ENCODE peak calls at places on chromosome 2, in eight cellular contexts. S is hepatocyte; L is trophoblast cell; V is effector memory CD4-positive, alpha-beta T cell; F is GM23338; U is colonic mucosa; N is CD4-positive, alpha-beta memory T cell; M is esophagus squamous epithelium. A is an unnamed sample.
A peak's percentile ranks its signal among the peaks of the same experiment; 100 is the strongest.

GRCh38 chr2:144151877-144152276 is 368.0 kb downstream of the ZEB2 start:
- DNase-seq in S (no peak), L (no peak), V (no peak), F (no peak), U (no peak), N (no peak), M (no peak), A (no peak)

GRCh38 chr2:17979707-17980106 is 101.2 kb downstream of the KCNS3 start:
- DNase-seq in S (no peak), L (no peak), V (no peak), F (no peak), U (no peak), N (no peak), M (no peak), A (no peak)

GRCh38 chr2:235264512-235264911 is 229.3 kb upstream of the AGAP1 start:
- DNase-seq in S (no peak), L (no peak), V (no peak), F (no peak), U (no peak), N (no peak), M (no peak), A (no peak)

GRCh38 chr2:55225481-55226020 is 6.5 kb downstream of the CLHC1 start:
- DNase-seq in S (no peak), L (no peak), V (no peak), F (peak; percentile 72), U (no peak), N (no peak), M (no peak), A (no peak)

GRCh38 chr2:101613073-101613704 is 84.3 kb upstream of the MAP4K4 start:
- DNase-seq in S (no peak), L (no peak), V (no peak), F (no peak), U (no peak), N (no peak), M (no peak), A (no peak)

GRCh38 chr2:235926229-235926628 is 242.0 kb downstream of the GBX2 start:
- DNase-seq in S (no peak), L (no peak), V (no peak), F (no peak), U (no peak), N (no peak), M (no peak), A (no peak)

GRCh38 chr2:153939124-153939796 is 67.5 kb downstream of the GALNT13 start:
- DNase-seq in S (no peak), L (no peak), V (no peak), F (no peak), U (no peak), N (no peak), M (no peak), A (no peak)

GRCh38 chr2:218618102-218618860 is 10.6 kb downstream of the PLCD4 start:
- DNase-seq in S (no peak), L (no peak), V (no peak), F (peak; percentile 17), U (no peak), N (no peak), M (no peak), A (no peak)

GRCh38 chr2:149899390-149899789 is 311.8 kb upstream of the MMADHC start:
- DNase-seq in S (no peak), L (no peak), V (no peak), F (peak; percentile 33), U (no peak), N (no peak), M (no peak), A (no peak)

GRCh38 chr2:98464772-98465310 is 20.2 kb downstream of the INPP4A start:
- DNase-seq in S (no peak), L (peak; percentile 36), V (no peak), F (no peak), U (no peak), N (peak; percentile 58), M (no peak), A (peak; percentile 63)

DNA sequence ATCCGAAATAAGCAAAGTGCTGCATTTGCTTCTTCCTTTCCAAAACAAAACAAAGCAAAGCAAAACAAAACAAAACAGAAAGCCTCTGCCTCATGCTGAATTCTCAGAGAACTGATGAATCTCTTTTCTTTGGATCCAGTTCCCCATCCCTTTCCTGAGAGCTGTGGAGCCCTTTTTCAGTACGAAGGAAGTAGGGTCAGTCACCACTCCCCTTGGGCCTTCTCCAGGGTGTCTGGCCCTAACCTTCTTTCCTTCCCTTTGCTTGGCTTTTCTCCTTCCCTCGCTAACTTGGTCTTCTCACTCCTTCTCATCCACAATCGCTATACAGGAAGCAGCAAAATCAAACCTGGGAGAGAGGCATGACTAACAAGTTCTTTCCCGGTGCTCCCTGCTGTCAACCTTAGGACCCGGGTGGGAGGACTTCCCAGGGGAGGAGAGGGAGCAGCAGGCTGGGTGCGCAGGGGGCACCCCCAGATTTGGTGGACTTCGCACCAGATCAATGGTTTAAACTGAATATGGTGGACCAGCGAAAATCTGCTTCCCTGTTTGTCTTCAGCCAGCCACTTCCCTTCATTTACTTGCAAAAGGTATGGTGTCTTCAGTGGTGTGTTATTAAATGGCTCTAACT is 56.2 kb downstream of the NRP2 start:
- DNase-seq in S (no peak), L (no peak), V (no peak), F (no peak), U (no peak), N (no peak), M (no peak), A (no peak)
- H3K27ac ChIP-seq in S (no peak overlapping the region), L (no peak overlapping the region), V (no peak overlapping the region), F (no peak overlapping the region), U (no peak overlapping the region), N (no peak overlapping the region), M (peak overlapping the region; percentile 12), A (no peak overlapping the region)

GRCh38 chr2:12416600-12416999 is 300.1 kb upstream of the TRIB2 start:
- DNase-seq in S (peak; percentile 25), L (peak; percentile 6), V (peak; percentile 31), F (peak; percentile 14), U (peak; percentile 21), N (peak; percentile 68), M (no peak), A (peak; percentile 68)

GRCh38 chr2:12424219-12424618 is 292.5 kb upstream of the TRIB2 start:
- DNase-seq in S (no peak), L (no peak), V (no peak), F (no peak), U (no peak), N (no peak), M (no peak), A (no peak)

GRCh38 chr2:12421061-12421460 is 295.7 kb upstream of the TRIB2 start:
- DNase-seq in S (no peak), L (no peak), V (no peak), F (no peak), U (no peak), N (no peak), M (no peak), A (no peak)

GRCh38 chr2:12417811-12418210 is 298.9 kb upstream of the TRIB2 start:
- DNase-seq in S (no peak), L (no peak), V (no peak), F (no peak), U (no peak), N (no peak), M (no peak), A (no peak)

DNA sequence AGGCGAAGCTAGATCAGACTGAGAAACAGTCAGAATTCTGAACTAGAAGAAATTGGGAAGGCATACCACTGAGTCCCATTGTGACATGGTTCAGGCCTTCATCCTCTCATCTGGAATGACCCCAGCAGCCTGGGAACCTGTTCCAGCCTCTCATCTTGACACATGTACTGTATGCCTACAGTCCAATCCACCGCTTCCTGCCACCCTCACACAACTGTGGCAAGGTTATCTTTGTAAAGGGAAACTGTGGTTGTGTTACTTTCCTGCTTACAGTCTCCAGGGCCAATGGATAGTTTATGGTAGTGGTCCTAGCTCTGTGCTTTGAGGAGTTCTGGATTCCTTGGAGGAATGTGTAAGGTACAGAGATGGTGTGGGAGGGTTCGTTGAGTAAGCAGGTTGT is 296.9 kb upstream of the TRIB2 start:
- DNase-seq in S (no peak), L (no peak), V (no peak), F (no peak), U (no peak), N (no peak), M (no peak), A (no peak)
- H3K4me3 ChIP-seq in S (no peak overlapping the region), L (no peak overlapping the region), V (no peak overlapping the region), F (no peak overlapping the region), U (no peak overlapping the region), N (no peak overlapping the region), M (no peak overlapping the region), A (no peak overlapping the region)

GRCh38 chr2:3458396-3459184 is 60.7 kb downstream of the ADI1 start:
- DNase-seq in S (no peak), L (no peak), V (no peak), F (no peak), U (no peak), N (no peak), M (no peak), A (peak; percentile 51)

GRCh38 chr2:3456125-3456524 is 63.2 kb downstream of the ADI1 start:
- DNase-seq in S (no peak), L (no peak), V (no peak), F (no peak), U (no peak), N (no peak), M (no peak), A (no peak)

GRCh38 chr2:3460161-3460560 is 59.2 kb downstream of the ADI1 start:
- DNase-seq in S (no peak), L (no peak), V (no peak), F (no peak), U (no peak), N (no peak), M (no peak), A (peak; percentile 45)

GRCh38 chr2:3459185-3460015 is 59.9 kb downstream of the ADI1 start:
- DNase-seq in S (peak; percentile 3), L (no peak), V (no peak), F (peak; percentile 43), U (no peak), N (no peak), M (no peak), A (peak; percentile 66)

GRCh38 chr2:3457524-3458395 is 61.6 kb downstream of the ADI1 start:
- DNase-seq in S (no peak), L (no peak), V (no peak), F (no peak), U (no peak), N (no peak), M (no peak), A (peak; percentile 68)
- H3K4me1 ChIP-seq in S (no peaks in the 10 kb centered on the region), L (peaks cover 3% of the 10 kb centered on the region), V (no peaks in the 10 kb centered on the region), F (no peaks in the 10 kb centered on the region), U (no peaks in the 10 kb centered on the region), N (peaks cover 3% of the 10 kb centered on the region), M (no peaks in the 10 kb centered on the region), A (no peaks in the 10 kb centered on the region)

GRCh38 chr2:215328066-215328465 is 16.2 kb downstream of the ATIC start:
- DNase-seq in S (no peak), L (peak; percentile 92), V (no peak), F (no peak), U (no peak), N (no peak), M (no peak), A (no peak)

DNA sequence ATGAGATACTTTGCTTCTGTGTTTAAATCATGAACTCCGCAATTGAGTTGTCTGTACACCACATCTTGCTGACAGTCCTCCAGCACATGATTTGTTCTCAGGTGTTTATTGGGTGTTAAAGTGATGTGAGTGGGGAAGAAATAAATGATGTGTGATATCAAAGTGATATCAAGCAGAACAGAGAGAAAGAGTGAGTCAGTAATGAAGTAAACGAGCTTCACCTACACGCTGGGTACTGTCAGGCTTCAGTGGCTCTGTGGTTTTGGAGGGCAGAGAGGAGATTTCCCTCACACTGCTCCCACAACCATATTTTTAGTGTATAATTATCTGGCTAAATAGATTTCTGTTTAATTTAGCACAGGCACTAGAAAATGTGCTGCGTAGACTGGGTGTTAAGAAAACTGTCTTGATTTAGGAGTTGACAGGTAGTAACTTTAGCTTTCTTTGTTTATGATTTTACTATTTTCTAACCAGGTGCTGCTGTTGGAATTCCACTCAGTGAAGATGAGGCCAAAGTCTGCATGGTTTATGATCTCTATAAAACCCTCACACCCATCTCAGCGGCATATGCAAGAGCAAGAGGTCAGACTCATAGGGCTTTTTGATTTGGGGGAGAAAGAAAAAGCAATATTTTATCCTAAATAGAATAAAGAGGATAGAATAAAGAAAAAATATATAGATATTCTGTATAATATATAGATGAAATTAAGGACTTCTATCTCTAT is 21.2 kb downstream of the ATIC start:
- DNase-seq in S (peak; percentile 28), L (no peak), V (no peak), F (no peak), U (peak; percentile 64), N (no peak), M (no peak), A (no peak)
- H3K27ac ChIP-seq in S (peak overlapping the region; percentile 47), L (no peak overlapping the region), V (no peak overlapping the region), F (no peak overlapping the region), U (peak overlapping the region; percentile 69), N (no peak overlapping the region), M (no peak overlapping the region), A (no peak overlapping the region)